ENCODE peak calls at places on chromosomes 2 and 18, in eight cellular contexts. J, Y, P, A, N, B, U and W are unnamed samples.

GRCh38 chr2:206267567-206267966 is 6.9 kb upstream of the ZDBF2 start:
- DNase-seq in J (no peak), Y (no peak), P (no peak), A (no peak), N (no peak), B (no peak), U (no peak), W (no peak)

GRCh38 chr2:26623541-26624497 is 17.3 kb downstream of the CIB4 start:
- DNase-seq in J (no peak), Y (peak), P (no peak), A (no peak), N (no peak), B (no peak), U (peak), W (peak)

GRCh38 chr18:60172030-60172429 is 200.5 kb downstream of the MC4R start:
- DNase-seq in J (no peak), Y (no peak), P (no peak), A (no peak), N (no peak), B (no peak), U (no peak), W (no peak)

GRCh38 chr2:220811952-220812570 is 760.0 kb downstream of the EPHA4 start:
- DNase-seq in J (no peak), Y (peak), P (peak), A (no peak), N (no peak), B (no peak), U (no peak), W (peak)

GRCh38 chr2:174957049-174957448 is 48.1 kb downstream of the CHN1 start:
- DNase-seq in J (no peak), Y (no peak), P (peak), A (no peak), N (no peak), B (no peak), U (no peak), W (no peak)

GRCh38 chr2:38723173-38723572 is 28.0 kb downstream of the SRSF7 start:
- DNase-seq in J (no peak), Y (no peak), P (no peak), A (no peak), N (no peak), B (no peak), U (no peak), W (no peak)

GRCh38 chr2:109052922-109053321 is 63.9 kb upstream of the EDAR start:
- DNase-seq in J (no peak), Y (no peak), P (no peak), A (no peak), N (no peak), B (no peak), U (no peak), W (no peak)

GRCh38 chr2:216029416-216030129 is 16.2 kb upstream of the MREG start:
- DNase-seq in J (no peak), Y (no peak), P (peak), A (no peak), N (no peak), B (no peak), U (no peak), W (peak)

GRCh38 chr2:128950760-128951159 is 632.1 kb upstream of the HS6ST1 start:
- DNase-seq in J (no peak), Y (no peak), P (no peak), A (no peak), N (no peak), B (no peak), U (no peak), W (no peak)

GRCh38 chr2:10342245-10342951 is 39.7 kb downstream of the HPCAL1 start:
- DNase-seq in J (no peak), Y (no peak), P (no peak), A (no peak), N (no peak), B (peak), U (peak), W (no peak)

GRCh38 chr2:113784823-113785744 is 28.6 kb upstream of the SLC35F5 start:
- DNase-seq in J (no peak), Y (no peak), P (no peak), A (no peak), N (no peak), B (no peak), U (no peak), W (no peak)

GRCh38 chr2:143907801-143908200 is 612.1 kb downstream of the ZEB2 start:
- DNase-seq in J (no peak), Y (peak), P (no peak), A (no peak), N (no peak), B (no peak), U (no peak), W (no peak)

GRCh38 chr2:128346811-128347558 is 28.3 kb upstream of the HS6ST1 start:
- DNase-seq in J (no peak), Y (no peak), P (no peak), A (no peak), N (no peak), B (no peak), U (peak), W (no peak)

GRCh38 chr18:48875942-48876511 is 74.7 kb downstream of the SMAD7 start:
- DNase-seq in J (no peak), Y (no peak), P (no peak), A (no peak), N (no peak), B (no peak), U (no peak), W (no peak)

GRCh38 chr2:30549096-30549495 is 102.0 kb downstream of the LCLAT1 start:
- DNase-seq in J (no peak), Y (no peak), P (no peak), A (no peak), N (no peak), B (no peak), U (no peak), W (no peak)

GRCh38 chr18:49162226-49162848 is 211.6 kb upstream of the SMAD7 start:
- DNase-seq in J (no peak), Y (no peak), P (no peak), A (no peak), N (no peak), B (no peak), U (no peak), W (no peak)

GRCh38 chr2:217934321-217935131 is 68.3 kb downstream of the TNS1 start:
- DNase-seq in J (no peak), Y (peak), P (peak), A (no peak), N (peak), B (no peak), U (no peak), W (peak)

GRCh38 chr18:61541673-61542072 is 208.4 kb downstream of the CDH20 start:
- DNase-seq in J (no peak), Y (no peak), P (no peak), A (no peak), N (no peak), B (no peak), U (no peak), W (no peak)

GRCh38 chr2:180385601-180386201 is 378.6 kb upstream of the CWC22 start:
- DNase-seq in J (no peak), Y (peak), P (peak), A (no peak), N (no peak), B (no peak), U (no peak), W (peak)

DNA sequence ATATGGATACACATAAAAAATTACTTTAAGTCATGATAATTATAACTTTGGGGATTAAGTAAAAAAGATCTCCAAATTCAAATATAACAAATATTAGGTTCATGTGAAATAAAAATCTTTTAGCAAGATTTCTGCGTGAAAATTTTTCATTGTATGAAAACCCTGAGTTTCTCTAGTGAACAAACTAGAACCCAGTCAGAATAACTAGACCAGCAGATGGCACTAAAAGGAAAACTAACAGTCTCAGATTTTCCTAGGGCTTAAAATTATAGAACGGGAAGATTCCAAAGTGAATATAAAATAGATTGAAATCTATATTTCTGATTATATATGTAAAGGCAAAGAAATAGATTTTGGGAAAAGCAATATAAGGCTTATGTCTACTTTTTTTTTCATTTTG is 43.3 kb downstream of the TMEM200C start:
- DNase-seq in J (no peak), Y (no peak), P (no peak), A (no peak), N (no peak), B (no peak), U (no peak), W (no peak)
- TF ChIP-seq CTCF in J (no peak), Y (no peak), P (no peak), A (no peak), N (no peak), B (peak), U (no peak), W (peak)

GRCh38 chr18:46343940-46344372 is 239.8 kb downstream of the HAUS1 start:
- DNase-seq in J (peak), Y (no peak), P (no peak), A (peak), N (no peak), B (no peak), U (no peak), W (no peak)
- TF ChIP-seq CTCF in J (no peak), Y (no peak), P (no peak), A (no peak), N (no peak), B (no peak), U (no peak), W (no peak)

DNA sequence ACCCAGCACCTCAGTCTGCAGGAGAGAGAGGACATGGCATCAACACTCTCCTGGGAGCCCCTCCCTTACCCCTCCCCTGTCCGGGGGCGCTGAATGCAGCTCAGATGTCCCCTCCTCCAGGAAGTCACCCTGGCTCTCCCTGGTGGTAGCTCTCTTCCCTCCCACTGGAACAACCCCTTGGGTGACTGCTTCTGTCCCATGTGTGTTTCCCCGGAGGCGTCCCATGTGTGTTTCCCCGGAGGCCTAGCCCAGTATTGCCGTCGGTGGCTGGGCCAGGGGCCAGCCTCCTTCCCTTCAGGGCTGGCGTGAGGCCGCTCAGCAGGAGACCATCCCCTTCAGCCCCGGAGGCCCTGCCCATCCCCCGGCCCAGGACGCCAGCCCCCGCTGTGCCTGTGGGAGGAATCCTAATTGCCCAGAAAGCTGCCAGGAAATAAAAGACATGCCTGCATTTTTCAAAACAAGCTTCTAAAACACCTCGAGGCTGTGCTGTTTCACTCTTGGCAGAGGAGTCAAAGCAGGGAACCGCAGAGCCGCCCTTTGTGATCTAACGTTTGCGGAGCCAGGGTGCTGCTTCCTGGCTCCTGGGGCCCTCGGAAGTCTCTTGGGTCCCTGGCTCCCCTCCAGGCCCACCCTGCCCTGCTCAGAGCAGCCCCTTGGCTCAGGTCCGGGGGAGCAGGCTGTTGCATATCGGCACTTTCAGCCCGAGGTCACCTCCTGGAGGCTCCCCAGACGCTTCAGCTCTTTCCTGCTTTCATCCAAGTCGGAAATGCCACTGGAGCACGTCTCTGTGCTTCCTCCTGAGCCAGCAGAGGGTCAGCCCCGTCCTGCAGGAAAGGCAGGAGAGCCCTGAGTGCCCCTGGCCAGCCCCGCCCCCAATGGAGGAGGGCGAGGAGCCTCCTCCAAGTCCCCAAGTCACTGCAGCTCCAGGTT is 11.4 kb downstream of the SNED1 start:
- DNase-seq in J (peak), Y (peak), P (peak), A (peak), N (no peak), B (peak), U (peak), W (peak)
- TF ChIP-seq CTCF in J (no peak), Y (peak), P (no peak), A (no peak), N (no peak), B (no peak), U (peak), W (no peak)

DNA sequence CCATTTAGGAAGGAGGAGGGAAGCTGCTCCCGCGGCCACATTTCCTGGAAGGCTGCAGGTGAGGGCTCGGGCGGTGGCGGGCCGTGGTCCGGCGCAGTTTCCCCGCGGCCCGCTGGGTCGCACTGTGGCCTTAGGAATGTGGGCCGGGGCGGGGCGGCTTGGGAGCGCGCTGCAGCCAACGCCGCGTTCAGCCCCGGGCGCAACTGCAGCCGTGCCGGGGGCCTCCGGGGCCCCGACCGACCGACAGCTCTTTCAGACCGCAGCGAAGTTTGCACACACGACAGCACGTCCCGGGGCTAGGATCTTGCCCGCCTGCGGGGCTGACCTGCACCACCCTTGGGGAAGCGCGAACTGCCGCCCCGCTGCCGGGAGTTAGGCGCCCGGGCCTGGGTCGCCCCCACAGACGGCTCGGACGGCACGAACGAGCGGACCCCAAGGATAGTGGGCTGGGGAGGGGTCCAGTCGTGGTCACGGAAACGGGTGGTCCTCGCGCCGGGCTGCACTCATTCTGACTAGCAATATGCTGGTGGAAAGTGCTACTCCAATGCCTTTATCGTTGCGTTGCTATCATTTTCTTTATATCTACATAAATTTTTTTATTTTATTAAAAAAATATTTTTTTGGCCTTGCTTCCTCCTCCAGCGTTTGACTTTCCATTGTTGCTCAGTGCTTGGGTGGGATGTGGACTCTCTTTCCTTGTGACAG is 70.0 kb upstream of the DLX2 start:
- DNase-seq in J (peak), Y (peak), P (peak), A (peak), N (no peak), B (peak), U (peak), W (peak)
- TF ChIP-seq CTCF in J (peak), Y (peak), P (peak), A (peak), N (peak), B (peak), U (peak), W (peak)

GRCh38 chr2:199596549-199596948 is 138.8 kb upstream of the SATB2 start:
- DNase-seq in J (peak), Y (peak), P (no peak), A (no peak), N (no peak), B (no peak), U (no peak), W (peak)
- TF ChIP-seq CTCF in J (peak), Y (peak), P (no peak), A (no peak), N (no peak), B (peak), U (no peak), W (peak)